ENCODE peak calls at places on chromosomes 6 and 20, in five cellular contexts. M, E, S, O and A are unnamed samples. For H3K4me1 and H3K9me3, the result is how much of the 10 kb centered on the place peaks cover.

GRCh38 chr6:120354452-120355098 is 979.7 kb downstream of the TBC1D32 start:
- DNase-seq in M (no peak), E (no peak), S (no peak), O (no peak), A (no peak)

GRCh38 chr6:36848658-36849441 is 9.6 kb upstream of the CPNE5 start:
- DNase-seq in M (no peak), E (peak), S (peak), O (no peak), A (peak)

GRCh38 chr20:36744764-36745191 is 1.1 kb downstream of the NDRG3 start:
- DNase-seq in M (no peak), E (no peak), S (peak), O (peak), A (peak)

GRCh38 chr6:132868057-132868456 is 53.7 kb downstream of the RPS12 start:
- DNase-seq in M (no peak), E (no peak), S (no peak), O (no peak), A (no peak)

GRCh38 chr20:34715384-34715783 is 11.2 kb downstream of the TP53INP2 start:
- DNase-seq in M (no peak), E (no peak), S (no peak), O (no peak), A (no peak)

GRCh38 chr20:17077030-17077429 is 149.8 kb upstream of the PCSK2 start:
- DNase-seq in M (no peak), E (no peak), S (no peak), O (no peak), A (no peak)

GRCh38 chr20:54346269-54346668 is 129.1 kb upstream of the DOK5 start:
- DNase-seq in M (no peak), E (no peak), S (no peak), O (no peak), A (no peak)

GRCh38 chr20:2654831-2655230 is 2.4 kb downstream of the NOP56 start:
- DNase-seq in M (no peak), E (no peak), S (no peak), O (no peak), A (no peak)

GRCh38 chr6:156282087-156282486 is 495.1 kb upstream of the ARID1B start:
- DNase-seq in M (no peak), E (no peak), S (no peak), O (no peak), A (no peak)

GRCh38 chr6:33589723-33590530 is 9.9 kb upstream of the BAK1 start:
- DNase-seq in M (no peak), E (no peak), S (peak), O (peak), A (peak)

GRCh38 chr20:60586417-60587105 is 628.3 kb downstream of the CDH26 start:
- DNase-seq in M (no peak), E (no peak), S (peak), O (peak), A (no peak)

GRCh38 chr6:63663147-63663877 is 27.7 kb downstream of the PHF3 start:
- DNase-seq in M (no peak), E (no peak), S (no peak), O (no peak), A (no peak)

GRCh38 chr20:8424010-8424409 is 291.9 kb downstream of the PLCB1 start:
- DNase-seq in M (no peak), E (no peak), S (no peak), O (peak), A (no peak)

GRCh38 chr6:45956663-45957062 is 59.0 kb downstream of the CLIC5 start:
- DNase-seq in M (no peak), E (no peak), S (no peak), O (no peak), A (no peak)

GRCh38 chr20:50762045-50762422 is 30.7 kb downstream of the PARD6B start:
- DNase-seq in M (no peak), E (no peak), S (no peak), O (peak), A (no peak)

GRCh38 chr6:146950351-146950835 is 253.8 kb upstream of the STXBP5 start:
- DNase-seq in M (no peak), E (no peak), S (no peak), O (no peak), A (no peak)

GRCh38 chr20:19932170-19932667 is 84.9 kb upstream of the NAA20 start:
- DNase-seq in M (no peak), E (no peak), S (peak), O (peak), A (no peak)

DNA sequence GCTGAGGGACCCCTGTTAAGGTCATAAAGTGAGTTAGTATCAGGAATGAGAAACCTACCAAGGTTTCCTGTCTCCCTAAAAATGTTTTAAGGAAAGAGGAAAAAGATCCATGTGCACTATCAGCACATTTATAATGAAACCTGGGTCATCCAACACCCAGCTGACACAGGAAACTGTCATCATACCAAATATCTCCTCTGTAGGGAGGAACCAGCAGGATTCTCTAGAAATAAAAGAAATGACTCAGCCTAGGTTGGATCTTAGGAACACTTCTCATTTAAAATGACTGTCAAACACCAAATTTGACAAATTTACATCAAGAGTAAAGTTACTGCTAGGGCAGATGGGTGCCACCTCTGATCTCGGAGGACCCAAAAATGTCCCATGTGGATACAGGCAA is 21.7 kb downstream of the GFOD1 start:
- DNase-seq in M (no peak), E (no peak), S (no peak), O (no peak), A (no peak)
- H3K4me1 ChIP-seq in M (under half), E (under half), S (half or more), O (under half), A (under half)

GRCh38 chr6:107400748-107401147 is 58.6 kb downstream of the PDSS2 start:
- DNase-seq in M (no peak), E (no peak), S (no peak), O (no peak), A (no peak)

GRCh38 chr6:107405002-107405401 is 54.4 kb downstream of the PDSS2 start:
- DNase-seq in M (no peak), E (no peak), S (no peak), O (no peak), A (no peak)

GRCh38 chr6:107402533-107402932 is 56.8 kb downstream of the PDSS2 start:
- DNase-seq in M (no peak), E (no peak), S (no peak), O (no peak), A (no peak)

GRCh38 chr6:107399927-107400326 is 59.4 kb downstream of the PDSS2 start:
- DNase-seq in M (no peak), E (no peak), S (no peak), O (no peak), A (no peak)

GRCh38 chr6:107401573-107401972 is 57.8 kb downstream of the PDSS2 start:
- DNase-seq in M (no peak), E (no peak), S (no peak), O (no peak), A (no peak)
- H3K9me3 ChIP-seq in M (under half), E (under half), S (under half), O (under half), A (under half)

DNA sequence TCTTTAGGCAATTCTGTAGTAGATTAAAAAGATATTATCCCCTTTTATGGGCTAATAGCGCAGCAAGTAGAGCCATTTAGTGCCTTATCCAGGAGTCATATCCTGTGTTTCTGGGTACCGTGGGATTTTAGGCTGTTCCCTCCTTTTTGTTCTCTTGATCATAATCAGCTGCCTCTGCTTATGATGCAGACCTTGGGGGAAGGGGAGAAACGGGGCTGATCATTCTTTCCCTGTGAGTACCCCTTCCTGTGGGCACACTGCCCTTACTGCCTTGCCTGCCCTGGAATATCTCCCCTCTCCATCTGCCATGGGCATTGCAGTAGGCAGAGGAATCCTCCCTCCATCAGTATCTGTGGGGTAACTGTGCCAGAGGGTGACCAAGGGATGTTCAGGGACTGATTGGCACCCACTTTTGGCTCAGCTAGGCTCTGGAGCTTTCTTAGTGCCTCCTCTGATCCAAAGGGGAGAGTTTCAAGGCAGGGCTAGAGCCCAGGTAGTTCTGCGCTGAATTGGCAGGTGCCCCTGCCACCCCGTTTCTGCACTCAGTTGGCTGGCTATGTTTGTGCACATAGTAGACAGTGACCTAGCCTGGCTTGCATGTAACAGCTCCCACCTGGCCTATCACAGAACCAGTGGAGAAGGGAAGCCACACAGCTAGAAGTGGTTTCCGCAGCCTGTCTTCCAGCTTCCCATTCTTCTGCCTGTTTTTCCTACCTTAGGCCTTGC is 103.3 kb downstream of the FIG4 start:
- DNase-seq in M (no peak), E (no peak), S (no peak), O (peak), A (no peak)
- H3K4me1 ChIP-seq in M (under half), E (under half), S (under half), O (under half), A (under half)

DNA sequence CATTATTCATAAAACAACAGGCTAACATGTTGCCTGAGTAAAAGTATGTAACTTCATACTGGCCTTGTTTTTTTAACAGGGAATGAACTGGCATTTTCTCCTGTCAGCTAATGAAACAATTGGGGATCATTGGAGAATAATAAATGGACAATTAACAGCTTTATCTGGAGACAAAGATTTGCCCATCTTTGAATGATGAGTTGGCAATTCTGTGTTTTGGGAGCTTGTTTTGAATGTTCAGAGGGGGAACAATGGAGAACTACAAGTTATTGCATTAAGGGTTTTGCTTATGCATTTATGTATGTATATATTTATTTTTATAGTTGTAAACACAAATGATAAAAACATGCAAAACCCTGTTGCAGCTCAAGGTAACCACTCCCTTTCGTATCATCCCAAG is 150.3 kb downstream of the CBLN4 start:
- DNase-seq in M (no peak), E (no peak), S (no peak), O (no peak), A (no peak)
- H3K9me3 ChIP-seq in M (under half), E (under half), S (under half), O (under half), A (under half)

GRCh38 chr6:15260099-15260821 is 14.4 kb downstream of the JARID2 start:
- DNase-seq in M (no peak), E (no peak), S (no peak), O (no peak), A (no peak)
- H3K4me1 ChIP-seq in M (under half), E (under half), S (half or more), O (half or more), A (half or more)

GRCh38 chr6:30282522-30282921 is 44.2 kb upstream of the TRIM39 start:
- DNase-seq in M (no peak), E (no peak), S (no peak), O (no peak), A (no peak)
- H3K9me3 ChIP-seq in M (half or more), E (half or more), S (half or more), O (under half), A (under half)

GRCh38 chr6:47357827-47358226 is 48.1 kb upstream of the TNFRSF21 start:
- DNase-seq in M (no peak), E (no peak), S (no peak), O (no peak), A (no peak)
- H3K4me1 ChIP-seq in M (under half), E (under half), S (under half), O (under half), A (under half)

GRCh38 chr6:12973302-12973865 is 256.8 kb downstream of the PHACTR1 start:
- DNase-seq in M (no peak), E (no peak), S (no peak), O (no peak), A (no peak)
- H3K9me3 ChIP-seq in M (under half), E (under half), S (under half), O (under half), A (under half)

DNA sequence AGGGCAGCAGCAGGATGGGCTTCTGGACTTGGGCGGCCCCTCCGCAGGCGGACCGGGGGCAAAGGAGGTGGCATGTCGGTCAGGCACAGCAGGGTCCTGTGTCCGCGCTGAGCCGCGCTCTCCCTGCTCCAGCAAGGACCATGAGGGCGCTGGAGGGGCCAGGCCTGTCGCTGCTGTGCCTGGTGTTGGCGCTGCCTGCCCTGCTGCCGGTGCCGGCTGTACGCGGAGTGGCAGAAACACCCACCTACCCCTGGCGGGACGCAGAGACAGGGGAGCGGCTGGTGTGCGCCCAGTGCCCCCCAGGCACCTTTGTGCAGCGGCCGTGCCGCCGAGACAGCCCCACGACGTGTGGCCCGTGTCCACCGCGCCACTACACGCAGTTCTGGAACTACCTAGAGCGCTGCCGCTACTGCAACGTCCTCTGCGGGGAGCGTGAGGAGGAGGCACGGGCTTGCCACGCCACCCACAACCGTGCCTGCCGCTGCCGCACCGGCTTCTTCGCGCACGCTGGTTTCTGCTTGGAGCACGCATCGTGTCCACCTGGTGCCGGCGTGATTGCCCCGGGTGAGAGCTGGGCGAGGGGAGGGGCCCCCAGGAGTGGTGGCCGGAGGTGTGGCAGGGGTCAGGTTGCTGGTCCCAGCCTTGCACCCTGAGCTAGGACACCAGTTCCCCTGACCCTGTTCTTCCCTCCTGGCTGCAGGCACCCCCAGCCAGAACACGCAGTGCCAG is at the start of gene TNFRSF6B:
- DNase-seq in M (no peak), E (no peak), S (peak), O (peak), A (no peak)
- H3K4me1 ChIP-seq in M (under half), E (under half), S (half or more), O (under half), A (under half)

GRCh38 chr6:23180504-23181293 is 611.3 kb downstream of the HDGFL1 start:
- DNase-seq in M (no peak), E (peak), S (peak), O (peak), A (no peak)

GRCh38 chr6:23181301-23182110 is 612.1 kb downstream of the HDGFL1 start:
- DNase-seq in M (no peak), E (no peak), S (no peak), O (no peak), A (no peak)

GRCh38 chr6:23179994-23180393 is 610.6 kb downstream of the HDGFL1 start:
- DNase-seq in M (no peak), E (no peak), S (no peak), O (no peak), A (no peak)

GRCh38 chr6:23183846-23184245 is 614.5 kb downstream of the HDGFL1 start:
- DNase-seq in M (no peak), E (no peak), S (no peak), O (no peak), A (no peak)
- H3K9me3 ChIP-seq in M (under half), E (under half), S (under half), O (under half), A (under half)